ENCODE peak calls at places on chromosomes 7 and 10, in seven cellular contexts. L, K, E, D, I, M and R are unnamed samples.

GRCh38 chr10:90561666-90562065 is 296.2 kb downstream of the HTR7 start:
- DNase-seq in L (no peak), K (no peak), E (no peak), D (no peak), I (no peak), M (no peak), R (peak; percentile 63)

GRCh38 chr7:99072126-99072525 is 71.8 kb downstream of the SMURF1 start:
- DNase-seq in L (no peak), K (peak; percentile 27), E (no peak), D (no peak), I (no peak), M (no peak), R (no peak)

GRCh38 chr10:117662126-117662525 is 119.6 kb downstream of the EMX2 start:
- DNase-seq in L (no peak), K (no peak), E (no peak), D (no peak), I (no peak), M (no peak), R (no peak)

GRCh38 chr7:26843696-26844095 is 20.7 kb downstream of the SKAP2 start:
- DNase-seq in L (no peak), K (no peak), E (no peak), D (no peak), I (no peak), M (no peak), R (peak; percentile 21)

GRCh38 chr7:55556031-55556430 is 16.3 kb downstream of the VOPP1 start:
- DNase-seq in L (no peak), K (no peak), E (no peak), D (no peak), I (no peak), M (no peak), R (no peak)

GRCh38 chr7:157668221-157668883 is 331.5 kb downstream of the DNAJB6 start:
- DNase-seq in L (no peak), K (no peak), E (no peak), D (no peak), I (no peak), M (no peak), R (no peak)

GRCh38 chr7:149477494-149478443 is 16.9 kb upstream of the ZNF777 start:
- DNase-seq in L (no peak), K (no peak), E (no peak), D (no peak), I (no peak), M (no peak), R (no peak)

GRCh38 chr7:18276380-18276779 is 219.2 kb upstream of the HDAC9 start:
- DNase-seq in L (no peak), K (no peak), E (no peak), D (no peak), I (no peak), M (no peak), R (no peak)

GRCh38 chr7:129958643-129959479 is 6.1 kb upstream of the UBE2H start:
- DNase-seq in L (no peak), K (peak; percentile 98), E (no peak), D (peak; percentile 67), I (peak; percentile 84), M (peak; percentile 82), R (peak; percentile 76)

GRCh38 chr10:58023341-58024073 is 244.2 kb downstream of the IPMK start:
- DNase-seq in L (no peak), K (peak; percentile 75), E (no peak), D (peak; percentile 91), I (peak; percentile 4), M (no peak), R (peak; percentile 76)

GRCh38 chr7:95304990-95305389 is 19.3 kb downstream of the PON1 start:
- DNase-seq in L (no peak), K (peak; percentile 11), E (no peak), D (no peak), I (no peak), M (no peak), R (no peak)

GRCh38 chr10:110010076-110011069 is 2.6 kb downstream of the ADD3 start:
- DNase-seq in L (no peak), K (peak; percentile 17), E (no peak), D (no peak), I (no peak), M (no peak), R (no peak)

GRCh38 chr7:37342665-37343471 is 105.8 kb downstream of the ELMO1 start:
- DNase-seq in L (no peak), K (no peak), E (peak; percentile 48), D (no peak), I (no peak), M (no peak), R (no peak)

GRCh38 chr7:102404005-102404861 is 8.1 kb downstream of the PRKRIP1 start:
- DNase-seq in L (peak; percentile 65), K (peak; percentile 55), E (no peak), D (peak; percentile 36), I (peak; percentile 85), M (peak; percentile 79), R (peak; percentile 48)

GRCh38 chr7:44978511-44979366 is at the start of gene MYO1G:
- DNase-seq in L (peak; percentile 73), K (peak; percentile 15), E (peak; percentile 78), D (no peak), I (no peak), M (no peak), R (no peak)

GRCh38 chr10:50917486-50917885 is 32.1 kb upstream of the A1CF start:
- DNase-seq in L (no peak), K (peak; percentile 22), E (no peak), D (no peak), I (no peak), M (no peak), R (peak; percentile 80)